ENCODE peak calls at places on chromosomes 7 and 10, in nine cellular contexts. L is NCI-H1417; M is esophagus squamous epithelium; V is fibroblast of villous mesenchyme; J is upper lobe of right lung; Y is effector memory CD8-positive, alpha-beta T cell; K is GM19239; O is activated CD4-positive, alpha-beta T cell treated with anti-CD3 and anti-CD28 coated beads for 4 hours; G is hypothalamus. A is an unnamed sample.

GRCh38 chr10:128540806-128541739 is 414.9 kb upstream of the MKI67 start:
- DNase-seq in L (no peak), M (no peak), V (no peak), J (no peak), Y (no peak), K (no peak), O (no peak), G (no peak), A (no peak)

GRCh38 chr10:73910764-73911552 is at the start of gene PLAU:
- DNase-seq in L (peak), M (no peak), V (peak), J (peak), Y (peak), K (peak), O (peak), G (no peak), A (peak)

GRCh38 chr10:74067373-74068370 is 69.8 kb downstream of the VCL start:
- DNase-seq in L (no peak), M (no peak), V (peak), J (no peak), Y (no peak), K (no peak), O (no peak), G (no peak), A (no peak)

GRCh38 chr10:44030132-44030531 is 354.8 kb downstream of the CXCL12 start:
- DNase-seq in L (no peak), M (no peak), V (no peak), J (no peak), Y (no peak), K (no peak), O (no peak), G (no peak), A (peak)

GRCh38 chr7:50739744-50740455 is 42.8 kb downstream of the GRB10 start:
- DNase-seq in L (no peak), M (no peak), V (no peak), J (no peak), Y (peak), K (no peak), O (peak), G (no peak), A (no peak)

GRCh38 chr10:32372000-32372875 is 25.3 kb upstream of the EPC1 start:
- DNase-seq in L (no peak), M (no peak), V (no peak), J (no peak), Y (no peak), K (no peak), O (no peak), G (no peak), A (no peak)

GRCh38 chr10:129719889-129720590 is 244.0 kb downstream of the EBF3 start:
- DNase-seq in L (no peak), M (no peak), V (no peak), J (no peak), Y (no peak), K (no peak), O (no peak), G (no peak), A (no peak)

GRCh38 chr7:137879357-137880158 is 32.8 kb upstream of the DGKI start:
- DNase-seq in L (no peak), M (no peak), V (no peak), J (no peak), Y (no peak), K (no peak), O (no peak), G (no peak), A (peak)

GRCh38 chr7:129502708-129503685 is 666 bp downstream of the SMKR1 start:
- DNase-seq in L (no peak), M (no peak), V (no peak), J (no peak), Y (peak), K (no peak), O (peak), G (no peak), A (no peak)

GRCh38 chr7:121605297-121605640 is 209.2 kb upstream of the FAM3C start:
- DNase-seq in L (peak), M (no peak), V (peak), J (no peak), Y (no peak), K (no peak), O (no peak), G (no peak), A (peak)

GRCh38 chr10:79465341-79465740 is 19.9 kb upstream of the ZCCHC24 start:
- DNase-seq in L (no peak), M (no peak), V (no peak), J (no peak), Y (no peak), K (no peak), O (no peak), G (no peak), A (no peak)

GRCh38 chr7:90726120-90726519 is 130.0 kb downstream of the CDK14 start:
- DNase-seq in L (no peak), M (no peak), V (peak), J (no peak), Y (no peak), K (no peak), O (no peak), G (no peak), A (peak)

GRCh38 chr10:51074238-51075028 is at the start of gene PRKG1:
- DNase-seq in L (peak), M (no peak), V (peak), J (peak), Y (no peak), K (no peak), O (no peak), G (peak), A (peak)

GRCh38 chr7:44736896-44737295 is 11.8 kb upstream of the ZMIZ2 start:
- DNase-seq in L (no peak), M (no peak), V (no peak), J (no peak), Y (no peak), K (no peak), O (no peak), G (no peak), A (no peak)

GRCh38 chr7:7795203-7795602 is 76.8 kb upstream of the RPA3 start:
- DNase-seq in L (no peak), M (no peak), V (no peak), J (no peak), Y (no peak), K (no peak), O (no peak), G (no peak), A (no peak)

GRCh38 chr7:27346531-27347260 is 104.1 kb downstream of the EVX1 start:
- DNase-seq in L (no peak), M (no peak), V (peak), J (no peak), Y (no peak), K (no peak), O (no peak), G (no peak), A (peak)

GRCh38 chr7:130008941-130009847 is 42.0 kb downstream of the ZC3HC1 start:
- DNase-seq in L (peak), M (no peak), V (peak), J (peak), Y (no peak), K (no peak), O (no peak), G (no peak), A (peak)

GRCh38 chr7:130070900-130071622 is 727 bp downstream of the KLHDC10 start:
- DNase-seq in L (no peak), M (no peak), V (peak), J (no peak), Y (no peak), K (no peak), O (no peak), G (no peak), A (peak)

GRCh38 chr7:2720024-2720423 is 32.0 kb downstream of the AMZ1 start:
- DNase-seq in L (peak), M (no peak), V (no peak), J (no peak), Y (no peak), K (no peak), O (no peak), G (no peak), A (no peak)

GRCh38 chr10:88489107-88489506 is 94.0 kb downstream of the RNLS start:
- DNase-seq in L (peak), M (no peak), V (no peak), J (no peak), Y (no peak), K (no peak), O (no peak), G (no peak), A (no peak)

GRCh38 chr7:142568430-142569097 is 180.7 kb upstream of the PRSS1 start:
- DNase-seq in L (no peak), M (no peak), V (peak), J (no peak), Y (no peak), K (no peak), O (no peak), G (no peak), A (peak)

GRCh38 chr7:33832326-33832725 is 73.0 kb upstream of the BMPER start:
- DNase-seq in L (no peak), M (no peak), V (peak), J (no peak), Y (no peak), K (no peak), O (no peak), G (no peak), A (no peak)

GRCh38 chr10:51716981-51717380 is 17.6 kb upstream of the CSTF2T start:
- DNase-seq in L (no peak), M (no peak), V (no peak), J (no peak), Y (no peak), K (no peak), O (no peak), G (no peak), A (no peak)